ENCODE peak calls at places on chromosome 12, in seven cellular contexts. F, H, Z, J, T, P and E are unnamed samples.

GRCh38 chr12:98653866-98654493 is 8.9 kb downstream of the APAF1 start:
- DNase-seq in Z (no peak), J (peak), T (peak), F (no peak), H (peak), P (peak), E (no peak)

GRCh38 chr12:100427078-100427477 is 46.6 kb upstream of the NR1H4 start:
- DNase-seq in Z (no peak), J (peak), F (no peak), P (no peak), H (no peak), T (peak), E (peak)

GRCh38 chr12:80058586-80058985 is 40.8 kb upstream of the OTOGL start:
- DNase-seq in P (no peak), Z (no peak), T (no peak), J (no peak), F (no peak), H (no peak), E (no peak)

GRCh38 chr12:132285991-132286681 is 43.3 kb downstream of the GALNT9 start:
- DNase-seq in J (peak), P (no peak), T (no peak), F (no peak), Z (no peak), H (peak), E (no peak)

GRCh38 chr12:109621864-109622485 is 48.4 kb downstream of the MVK start:
- DNase-seq in H (peak), F (no peak), P (no peak), Z (no peak), T (no peak), J (no peak), E (no peak)

GRCh38 chr12:27524839-27525238 is 833 bp downstream of the PPFIBP1 start:
- DNase-seq in Z (no peak), F (no peak), P (no peak), J (no peak), H (no peak), T (no peak), E (no peak)

GRCh38 chr12:3202734-3203446 is 125.7 kb downstream of the TSPAN9 start:
- DNase-seq in T (no peak), Z (no peak), P (peak), H (peak), J (peak), F (no peak), E (peak)

GRCh38 chr12:100564090-100564489 is 9.4 kb upstream of the GAS2L3 start:
- DNase-seq in F (no peak), P (no peak), J (no peak), H (no peak), Z (no peak), T (no peak), E (no peak)

GRCh38 chr12:97640826-97641225 is 178.2 kb downstream of the RMST start:
- DNase-seq in J (no peak), Z (no peak), P (no peak), H (no peak), T (no peak), F (no peak), E (no peak)

GRCh38 chr12:96872946-96873345 is 34.1 kb upstream of the NEDD1 start:
- DNase-seq in J (no peak), F (no peak), P (no peak), T (no peak), Z (no peak), H (no peak), E (no peak)

GRCh38 chr12:49304161-49304560 is 9.2 kb downstream of the PRPH start:
- DNase-seq in Z (no peak), P (peak), J (no peak), F (no peak), T (no peak), H (peak), E (no peak)

GRCh38 chr12:124676725-124677462 is 109.5 kb upstream of the NCOR2 start:
- DNase-seq in J (no peak), T (no peak), H (no peak), F (no peak), P (no peak), Z (no peak), E (no peak)

GRCh38 chr12:75690556-75690955 is 179.1 kb upstream of the KRR1 start:
- DNase-seq in Z (no peak), J (no peak), P (no peak), T (no peak), F (no peak), H (no peak), E (no peak)

GRCh38 chr12:75683220-75683619 is 171.8 kb upstream of the KRR1 start:
- DNase-seq in Z (no peak), F (no peak), J (no peak), H (no peak), P (no peak), T (no peak), E (no peak)

GRCh38 chr12:75685826-75686225 is 174.4 kb upstream of the KRR1 start:
- DNase-seq in H (no peak), Z (no peak), T (no peak), J (no peak), P (no peak), F (no peak), E (no peak)

DNA sequence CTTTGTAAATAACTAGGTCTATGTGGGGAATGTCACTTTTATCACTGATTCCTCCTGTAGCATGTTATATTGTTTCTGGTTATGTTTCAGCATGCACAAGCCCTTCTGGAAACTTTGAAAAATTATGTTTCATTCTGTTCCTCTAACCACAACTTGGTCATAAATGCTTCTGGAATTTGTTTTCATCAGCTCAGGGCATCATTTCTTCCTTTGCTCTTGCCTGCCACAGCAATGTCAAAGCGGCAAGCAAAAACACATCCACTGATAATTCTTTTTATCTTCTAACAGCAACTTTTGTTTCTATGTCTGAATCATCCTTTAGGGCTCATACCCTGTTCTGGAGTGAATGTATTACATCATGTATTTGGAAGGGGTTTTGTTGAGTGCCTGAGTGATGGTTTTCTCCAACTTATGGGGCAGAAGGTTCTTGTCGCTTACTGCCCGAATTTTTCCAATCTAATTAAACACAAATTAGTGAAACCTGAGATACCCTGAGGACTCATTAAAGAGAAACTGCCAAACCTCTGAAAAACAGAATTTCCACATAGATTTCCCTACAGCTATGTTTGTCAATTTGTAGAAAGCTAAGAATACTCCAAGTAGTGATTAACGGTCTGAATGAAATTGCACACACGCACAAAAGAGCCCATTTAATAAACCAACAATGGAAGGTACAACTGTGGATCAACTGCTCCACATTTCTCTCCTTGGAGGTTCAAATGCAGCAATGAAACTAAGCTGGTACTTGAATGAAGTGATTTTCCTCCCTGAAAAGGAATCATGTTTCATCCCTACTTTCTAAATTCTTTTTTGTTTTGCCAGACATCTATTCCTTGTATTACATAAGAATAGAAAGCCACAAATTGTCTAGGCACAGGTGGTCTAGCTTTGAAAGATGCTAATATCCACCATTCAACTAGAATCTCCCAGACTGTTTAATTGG is 173.5 kb upstream of the KRR1 start:
- DNase-seq in P (no peak), F (no peak), H (no peak), Z (no peak), J (no peak), T (no peak), E (no peak)
- H3K4me3 ChIP-seq in P (no peak), F (no peak), H (no peak), Z (no peak), J (no peak), T (no peak), E (no peak)

GRCh38 chr12:89349814-89350213 is 2.5 kb downstream of the DUSP6 start:
- DNase-seq in T (no peak), Z (no peak), F (no peak), H (peak), J (no peak), P (no peak), E (no peak)
- TF ChIP-seq POLR2AphosphoS5 in T (peak), Z (no peak), F (no peak), H (no peak), J (no peak), P (no peak), E (no peak)

GRCh38 chr12:111971800-111972199 is 41.2 kb downstream of the TMEM116 start:
- DNase-seq in P (no peak), H (no peak), F (no peak), J (no peak), T (no peak), Z (no peak), E (no peak)
- TF ChIP-seq SIN3A in P (no peak), H (no peak), F (no peak), J (no peak), T (no peak), Z (no peak), E (no peak)

GRCh38 chr12:106301241-106301610 is 1.3 kb upstream of the TCP11L2 start:
- DNase-seq in F (no peak), T (no peak), J (no peak), P (no peak), Z (no peak), H (no peak), E (no peak)
- H3K4me3 ChIP-seq in F (no peak), T (no peak), J (peak), P (no peak), Z (no peak), H (no peak), E (no peak)

DNA sequence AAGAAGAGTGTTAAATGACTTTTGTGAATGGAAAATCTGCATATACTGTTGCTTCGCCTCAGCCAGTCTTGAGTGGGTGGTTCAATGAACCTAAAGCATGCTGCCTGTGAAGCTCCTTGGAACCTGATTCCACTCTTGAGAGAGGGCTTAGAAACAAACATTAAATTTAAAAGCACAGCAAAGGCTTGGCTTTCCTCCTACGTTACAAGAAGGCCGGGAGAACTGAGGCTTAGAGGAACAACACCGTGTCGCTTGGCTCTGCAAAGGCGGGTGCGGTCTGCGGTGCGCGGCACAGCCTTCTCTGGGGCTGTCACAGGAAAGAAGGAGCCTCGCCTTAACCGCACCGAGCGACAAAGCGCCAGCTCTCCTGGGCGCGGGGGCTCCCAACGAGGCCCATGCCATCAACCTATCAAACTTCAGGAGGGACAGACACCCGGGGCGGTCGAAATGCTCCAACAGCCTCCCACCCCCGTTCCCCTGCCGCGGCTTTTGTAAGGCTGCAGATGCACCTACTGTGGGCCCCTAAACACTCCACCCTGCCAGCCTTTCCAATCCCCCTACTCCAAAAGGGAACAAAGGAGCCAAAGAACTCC is 791 bp downstream of the OSBPL8 start:
- DNase-seq in F (peak), H (peak), J (peak), T (no peak), P (peak), Z (no peak), E (no peak)
- TF ChIP-seq POLR2AphosphoS5 in F (peak), H (no peak), J (no peak), T (no peak), P (no peak), Z (no peak), E (no peak)

GRCh38 chr12:120955232-120955631 is 23.1 kb upstream of the HNF1A start:
- DNase-seq in J (no peak), F (no peak), H (no peak), P (no peak), Z (no peak), T (peak), E (no peak)
- TF ChIP-seq SIN3A in J (no peak), F (no peak), H (no peak), P (no peak), Z (no peak), T (no peak), E (no peak)

GRCh38 chr12:6955462-6956331 is 4.5 kb downstream of the PTPN6 start:
- DNase-seq in H (peak), F (no peak), T (no peak), Z (no peak), J (no peak), P (no peak), E (no peak)

GRCh38 chr12:6954316-6954710 is 3.2 kb downstream of the PTPN6 start:
- DNase-seq in F (no peak), P (no peak), T (no peak), H (no peak), J (no peak), Z (no peak), E (no peak)

GRCh38 chr12:6953417-6954315 is 2.5 kb downstream of the PTPN6 start:
- DNase-seq in F (no peak), T (no peak), J (no peak), H (peak), Z (peak), P (no peak), E (no peak)

GRCh38 chr12:6956332-6956727 is 5.2 kb downstream of the PTPN6 start:
- DNase-seq in J (no peak), T (no peak), H (peak), P (no peak), Z (no peak), F (no peak), E (no peak)

DNA sequence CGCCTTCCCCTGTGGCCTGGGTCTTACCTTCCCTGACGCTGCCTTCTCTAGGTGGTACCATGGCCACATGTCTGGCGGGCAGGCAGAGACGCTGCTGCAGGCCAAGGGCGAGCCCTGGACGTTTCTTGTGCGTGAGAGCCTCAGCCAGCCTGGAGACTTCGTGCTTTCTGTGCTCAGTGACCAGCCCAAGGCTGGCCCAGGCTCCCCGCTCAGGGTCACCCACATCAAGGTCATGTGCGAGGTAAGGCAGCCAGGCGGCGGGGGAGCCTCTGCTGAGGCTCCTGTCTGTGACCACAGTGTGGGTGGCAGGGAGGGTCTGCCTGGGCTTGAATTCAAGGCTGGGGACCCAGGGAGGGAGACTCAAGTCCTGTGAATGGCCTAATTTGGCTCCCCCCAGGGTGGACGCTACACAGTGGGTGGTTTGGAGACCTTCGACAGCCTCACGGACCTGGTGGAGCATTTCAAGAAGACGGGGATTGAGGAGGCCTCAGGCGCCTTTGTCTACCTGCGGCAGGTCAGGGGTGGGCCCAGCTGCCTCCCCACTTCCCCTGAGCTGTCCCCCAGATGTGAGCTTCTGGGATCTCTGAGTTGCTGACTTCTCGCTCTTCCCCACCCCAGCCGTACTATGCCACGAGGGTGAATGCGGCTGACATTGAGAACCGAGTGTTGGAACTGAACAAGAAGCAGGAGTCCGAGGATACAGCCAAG is 3.8 kb downstream of the PTPN6 start:
- DNase-seq in Z (no peak), T (no peak), J (no peak), H (peak), P (no peak), F (no peak), E (no peak)
- H3K4me3 ChIP-seq in Z (peak), T (no peak), J (no peak), H (no peak), P (no peak), F (no peak), E (no peak)